ENCODE peak calls at places on chromosomes 11 and 22, in eight cellular contexts. A is A549, Y is heart left ventricle, B is RWPE1, J is AG04450, X is IMR-90, T is cardiac fibroblast, W is heart right ventricle. O is an unnamed sample.

GRCh38 chr11:94635072-94635471 is 67.9 kb downstream of the PIWIL4 start:
- DNase-seq in A (peak; percentile 8), Y (no peak), B (no peak), J (no peak), X (no peak), T (no peak), W (no peak), O (no peak)

GRCh38 chr11:19382131-19382611 is 141.4 kb upstream of the E2F8 start:
- DNase-seq in A (no peak), Y (no peak), B (no peak), J (no peak), X (no peak), T (peak; percentile 27), W (no peak), O (no peak)

GRCh38 chr11:79042824-79043223 is 398.0 kb downstream of the TENM4 start:
- DNase-seq in A (no peak), Y (no peak), B (no peak), J (no peak), X (no peak), T (no peak), W (no peak), O (no peak)

GRCh38 chr22:47276219-47276843 is 513.9 kb downstream of the TBC1D22A start:
- DNase-seq in A (no peak), Y (no peak), B (no peak), J (no peak), X (no peak), T (no peak), W (no peak), O (peak; percentile 62)

GRCh38 chr22:22357024-22357868 is 112.7 kb downstream of the VPREB1 start:
- DNase-seq in A (peak; percentile 68), Y (peak; percentile 70), B (peak; percentile 72), J (peak; percentile 3), X (peak; percentile 43), T (peak; percentile 79), W (peak; percentile 74), O (peak; percentile 83)

GRCh38 chr22:41217553-41218157 is 12.5 kb downstream of the L3MBTL2 start:
- DNase-seq in A (no peak), Y (peak; percentile 79), B (peak; percentile 71), J (peak; percentile 66), X (peak; percentile 92), T (peak; percentile 93), W (peak; percentile 83), O (peak; percentile 69)

GRCh38 chr11:1529774-1530173 is 42.3 kb downstream of the DUSP8 start:
- DNase-seq in A (no peak), Y (no peak), B (no peak), J (no peak), X (no peak), T (no peak), W (no peak), O (no peak)

GRCh38 chr11:70135142-70136132 is 57.3 kb downstream of the ANO1 start:
- DNase-seq in A (no peak), Y (no peak), B (no peak), J (no peak), X (peak; percentile 24), T (peak; percentile 62), W (peak; percentile 25), O (no peak)

GRCh38 chr22:24969588-24970301 is 17.2 kb downstream of the KIAA1671 start:
- DNase-seq in A (no peak), Y (no peak), B (no peak), J (no peak), X (no peak), T (peak; percentile 48), W (peak; percentile 85), O (peak; percentile 71)

GRCh38 chr11:123253909-123254308 is 58.9 kb upstream of the CLMP start:
- DNase-seq in A (no peak), Y (no peak), B (no peak), J (peak; percentile 69), X (peak; percentile 87), T (no peak), W (no peak), O (no peak)

GRCh38 chr11:57546869-57547518 is 9.6 kb downstream of the SMTNL1 start:
- DNase-seq in A (peak; percentile 50), Y (no peak), B (no peak), J (no peak), X (peak; percentile 72), T (peak; percentile 66), W (no peak), O (peak; percentile 26)

GRCh38 chr22:24498826-24499225 is 3.7 kb downstream of the UPB1 start:
- DNase-seq in A (no peak), Y (peak; percentile 18), B (no peak), J (no peak), X (no peak), T (no peak), W (no peak), O (no peak)

GRCh38 chr11:914747-915493 is 4.3 kb upstream of the CHID1 start:
- DNase-seq in A (no peak), Y (peak; percentile 83), B (no peak), J (no peak), X (no peak), T (no peak), W (peak; percentile 50), O (no peak)

GRCh38 chr11:117200813-117201515 is 1.8 kb downstream of the TAGLN start:
- DNase-seq in A (no peak), Y (peak; percentile 51), B (no peak), J (no peak), X (peak; percentile 32), T (peak; percentile 46), W (no peak), O (no peak)

GRCh38 chr11:105520706-105521345 is 89.0 kb upstream of the GRIA4 start:
- DNase-seq in A (no peak), Y (no peak), B (no peak), J (no peak), X (no peak), T (no peak), W (no peak), O (no peak)

GRCh38 chr11:2916892-2917645 is 12.2 kb downstream of the PHLDA2 start:
- DNase-seq in A (no peak), Y (no peak), B (no peak), J (no peak), X (no peak), T (no peak), W (no peak), O (no peak)

GRCh38 chr11:95065336-95065735 is 1.4 kb upstream of the SRSF8 start:
- DNase-seq in A (no peak), Y (no peak), B (no peak), J (no peak), X (no peak), T (no peak), W (no peak), O (peak; percentile 34)

GRCh38 chr11:66696186-66696585 is 18.5 kb upstream of the RBM4B start:
- DNase-seq in A (no peak), Y (peak; percentile 3), B (no peak), J (no peak), X (no peak), T (no peak), W (no peak), O (no peak)

GRCh38 chr22:38706885-38707180 is 1.1 kb downstream of the GTPBP1 start:
- DNase-seq in A (no peak), Y (no peak), B (no peak), J (no peak), X (no peak), T (no peak), W (no peak), O (no peak)

GRCh38 chr11:965206-965775 is 39.6 kb downstream of the AP2A2 start:
- DNase-seq in A (no peak), Y (no peak), B (no peak), J (no peak), X (no peak), T (no peak), W (no peak), O (no peak)

GRCh38 chr22:35683560-35683959 is 34.1 kb upstream of the APOL5 start:
- DNase-seq in A (no peak), Y (no peak), B (no peak), J (no peak), X (no peak), T (no peak), W (no peak), O (no peak)
- TF ChIP-seq CTCF in A (no peak), Y (no peak), B (no peak), J (no peak), X (no peak), T (no peak), W (no peak), O (no peak)

DNA sequence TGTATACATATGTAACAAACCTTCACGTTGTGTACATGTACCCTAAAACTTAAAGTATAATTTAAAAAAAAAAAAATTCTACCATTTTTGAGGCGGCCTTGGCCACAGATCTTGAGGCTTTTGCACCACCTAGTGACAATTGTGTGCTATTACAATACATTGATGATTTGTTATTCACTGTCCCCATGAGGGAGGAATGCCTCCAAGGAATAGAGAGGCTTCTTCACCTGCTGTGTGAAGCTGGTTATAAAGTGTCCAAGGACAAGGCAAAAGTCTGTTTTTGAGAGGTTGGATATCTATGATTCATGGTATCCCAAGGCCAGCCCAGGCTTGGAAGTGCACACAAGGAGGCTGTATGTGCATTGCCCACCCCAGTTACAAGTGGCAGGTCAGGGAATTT is 30.7 kb downstream of the SLC22A25 start:
- DNase-seq in A (peak; percentile 30), Y (no peak), B (peak; percentile 26), J (no peak), X (no peak), T (peak; percentile 55), W (no peak), O (peak; percentile 41)
- TF ChIP-seq CTCF in A (peak; percentile 64), Y (peak; percentile 37), B (peak; percentile 62), J (peak; percentile 57), X (peak; percentile 57), T (peak; percentile 48), W (peak; percentile 57), O (peak; percentile 28)

DNA sequence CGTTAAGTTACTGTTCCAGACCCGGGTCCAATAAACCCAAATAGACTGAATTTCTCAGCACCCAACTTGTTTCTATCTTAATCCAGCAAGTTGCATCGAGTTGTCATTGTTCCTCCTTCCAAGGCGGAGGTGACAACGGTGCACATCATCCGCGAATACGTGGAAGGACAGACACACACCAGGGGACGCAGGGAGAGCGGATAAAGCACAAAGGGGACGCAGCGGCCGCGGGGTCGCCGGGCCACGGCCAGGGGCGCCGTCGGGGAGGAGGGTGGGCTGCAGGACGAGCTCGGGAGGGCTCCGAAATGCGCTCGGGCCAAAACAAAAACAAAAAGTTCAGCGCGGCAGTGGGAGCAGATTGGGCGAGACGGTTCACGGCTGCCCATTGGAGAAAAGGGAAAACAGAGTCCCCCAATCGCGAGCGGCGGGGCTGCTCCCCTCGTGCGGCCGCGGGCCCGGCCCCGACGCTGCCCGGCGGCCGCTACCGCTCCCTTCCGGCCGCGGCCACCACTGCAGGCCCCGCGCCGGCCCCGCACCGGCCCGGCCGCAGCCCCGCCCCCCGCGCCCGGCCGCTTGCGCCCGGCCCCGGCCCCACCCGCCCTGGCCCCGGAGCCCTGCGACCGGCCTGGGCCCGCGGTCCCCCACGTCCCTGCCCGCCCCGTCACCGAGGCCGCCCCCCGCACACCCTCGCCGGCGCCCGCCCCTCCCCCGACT is 518 bp downstream of the KMT5B start:
- DNase-seq in A (peak; percentile 78), Y (peak; percentile 81), B (peak; percentile 75), J (peak; percentile 43), X (peak; percentile 75), T (peak; percentile 73), W (peak; percentile 74), O (peak; percentile 78)
- TF ChIP-seq CTCF in A (peak; percentile 34), Y (peak; percentile 11), B (peak; percentile 65), J (peak; percentile 5), X (peak; percentile 56), T (peak; percentile 5), W (peak; percentile 49), O (no peak)

DNA sequence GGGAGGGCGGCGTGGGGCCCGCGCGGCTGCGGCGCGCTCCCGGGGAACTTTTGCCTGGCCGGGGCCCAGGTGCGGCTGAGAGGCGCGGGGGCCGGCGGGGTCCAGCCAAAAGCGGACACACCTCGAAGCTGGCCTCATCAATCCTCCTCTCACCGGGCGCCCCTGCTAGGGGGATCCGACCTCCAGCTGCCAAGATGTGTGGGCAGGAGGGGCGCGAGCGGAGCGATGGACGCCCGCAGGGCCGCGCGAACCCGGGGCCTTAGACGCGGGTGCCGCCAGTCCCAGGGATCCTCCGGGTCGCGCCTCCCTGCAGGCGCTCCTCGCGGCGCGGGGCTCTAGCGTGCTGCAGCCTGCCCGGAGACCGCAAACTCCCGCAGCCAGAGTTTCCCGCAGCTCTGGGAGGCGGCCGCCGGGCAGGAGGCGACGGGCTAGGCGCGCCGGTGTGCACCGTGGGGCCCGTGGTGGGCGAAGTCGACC is 785 bp downstream of the IGSF9B start:
- DNase-seq in A (no peak), Y (peak; percentile 58), B (no peak), J (no peak), X (no peak), T (no peak), W (no peak), O (no peak)
- TF ChIP-seq CTCF in A (no peak), Y (no peak), B (no peak), J (no peak), X (no peak), T (no peak), W (no peak), O (no peak)

O was measured in MCF 10A.